ENCODE peak calls at places on chromosomes 5 and 9, in nine cellular contexts. W is T-helper 1 cell; O is aorta; X is activated naive CD8-positive, alpha-beta T cell treated with anti-CD3 and anti-CD28 coated beads for 36 hours; P is GM12891; J is activated CD4-positive, alpha-beta T cell treated with anti-CD3 and anti-CD28 coated beads, Interleukin-2, amount 50 U/mL, for 48 hours; R is Ammon's horn; S is WERI-Rb-1; N is hypothalamus. L is an unnamed sample.

GRCh38 chr5:40991168-40991980 is 79.8 kb downstream of the MROH2B start:
- DNase-seq in W (no peak), O (peak), X (no peak), P (no peak), J (no peak), R (peak), S (no peak), N (no peak), L (peak)

GRCh38 chr5:79189439-79190234 is 46.3 kb upstream of the JMY start:
- DNase-seq in W (no peak), O (no peak), X (no peak), P (no peak), J (no peak), R (peak), S (no peak), N (no peak), L (peak)

GRCh38 chr5:600551-601541 is 11.3 kb upstream of the CEP72 start:
- DNase-seq in W (no peak), O (no peak), X (no peak), P (no peak), J (no peak), R (no peak), S (peak), N (no peak), L (no peak)

GRCh38 chr5:146426853-146427618 is 20.1 kb upstream of the TCERG1 start:
- DNase-seq in W (no peak), O (no peak), X (no peak), P (no peak), J (no peak), R (peak), S (no peak), N (no peak), L (peak)

GRCh38 chr9:86589273-86589672 is 235.1 kb upstream of the TUT7 start:
- DNase-seq in W (no peak), O (no peak), X (no peak), P (no peak), J (no peak), R (no peak), S (no peak), N (no peak), L (no peak)

GRCh38 chr9:111959960-111960359 is 63.3 kb downstream of the UGCG start:
- DNase-seq in W (no peak), O (no peak), X (no peak), P (no peak), J (no peak), R (no peak), S (no peak), N (no peak), L (peak)

GRCh38 chr9:129489838-129490582 is 130.9 kb downstream of the C9orf50 start:
- DNase-seq in W (peak), O (no peak), X (peak), P (no peak), J (peak), R (peak), S (peak), N (no peak), L (peak)

GRCh38 chr5:91018185-91018584 is 364.9 kb downstream of the ARRDC3 start:
- DNase-seq in W (no peak), O (no peak), X (no peak), P (no peak), J (no peak), R (no peak), S (no peak), N (no peak), L (peak)

GRCh38 chr5:14011089-14012004 is 66.9 kb upstream of the DNAH5 start:
- DNase-seq in W (no peak), O (peak), X (peak), P (peak), J (peak), R (peak), S (peak), N (peak), L (peak)

GRCh38 chr5:82106806-82107205 is 135.0 kb downstream of the ATG10 start:
- DNase-seq in W (no peak), O (no peak), X (no peak), P (no peak), J (no peak), R (no peak), S (no peak), N (no peak), L (peak)

GRCh38 chr9:90773593-90773992 is 28.0 kb upstream of the SYK start:
- DNase-seq in W (no peak), O (no peak), X (no peak), P (no peak), J (no peak), R (no peak), S (peak), N (no peak), L (no peak)